ENCODE peak calls at places on chromosomes 3 and 15, in ten cellular contexts. One of them, this sample, is unnamed.

GRCh38 chr3:195101927-195102608 is 168.9 kb downstream of the XXYLT1 start:
- DNase-seq in DND-41: no peak
- DNase-seq in lower lobe of right lung: no peak
- DNase-seq in caudate nucleus: no peak
- DNase-seq in hippocampal formation: no peak
- DNase-seq in foreskin melanocyte: no peak
- DNase-seq in adrenal gland: no peak
- DNase-seq in nephron progenitor cell: no peak
- DNase-seq in activated CD4-positive, CD25-positive, alpha-beta regulatory T cell: no peak
- DNase-seq in GM23248: no peak
- DNase-seq in this sample: no peak

GRCh38 chr3:151008699-151009098 is 36.2 kb upstream of the CLRN1 start:
- DNase-seq in DND-41: no peak
- DNase-seq in lower lobe of right lung: no peak
- DNase-seq in caudate nucleus: no peak
- DNase-seq in hippocampal formation: peak
- DNase-seq in foreskin melanocyte: peak
- DNase-seq in adrenal gland: no peak
- DNase-seq in nephron progenitor cell: no peak
- DNase-seq in activated CD4-positive, CD25-positive, alpha-beta regulatory T cell: no peak
- DNase-seq in GM23248: peak
- DNase-seq in this sample: peak

GRCh38 chr3:144031938-144032337 is 60.3 kb downstream of the DIPK2A start:
- DNase-seq in DND-41: no peak
- DNase-seq in lower lobe of right lung: no peak
- DNase-seq in caudate nucleus: no peak
- DNase-seq in hippocampal formation: peak
- DNase-seq in foreskin melanocyte: peak
- DNase-seq in adrenal gland: peak
- DNase-seq in nephron progenitor cell: no peak
- DNase-seq in activated CD4-positive, CD25-positive, alpha-beta regulatory T cell: no peak
- DNase-seq in GM23248: peak
- DNase-seq in this sample: peak

GRCh38 chr3:87792193-87792531 is 266.6 kb downstream of the CGGBP1 start:
- DNase-seq in DND-41: no peak
- DNase-seq in lower lobe of right lung: no peak
- DNase-seq in caudate nucleus: no peak
- DNase-seq in hippocampal formation: no peak
- DNase-seq in foreskin melanocyte: no peak
- DNase-seq in adrenal gland: no peak
- DNase-seq in nephron progenitor cell: no peak
- DNase-seq in activated CD4-positive, CD25-positive, alpha-beta regulatory T cell: no peak
- DNase-seq in GM23248: no peak
- DNase-seq in this sample: no peak

GRCh38 chr15:65088643-65089021 is 12.1 kb downstream of the KBTBD13 start:
- DNase-seq in DND-41: no peak
- DNase-seq in lower lobe of right lung: no peak
- DNase-seq in caudate nucleus: no peak
- DNase-seq in hippocampal formation: no peak
- DNase-seq in foreskin melanocyte: no peak
- DNase-seq in adrenal gland: no peak
- DNase-seq in nephron progenitor cell: no peak
- DNase-seq in activated CD4-positive, CD25-positive, alpha-beta regulatory T cell: no peak
- DNase-seq in GM23248: no peak
- DNase-seq in this sample: no peak

GRCh38 chr3:76585794-76586392 is 454.0 kb upstream of the ROBO2 start:
- DNase-seq in DND-41: no peak
- DNase-seq in lower lobe of right lung: no peak
- DNase-seq in caudate nucleus: no peak
- DNase-seq in hippocampal formation: no peak
- DNase-seq in foreskin melanocyte: no peak
- DNase-seq in adrenal gland: no peak
- DNase-seq in nephron progenitor cell: no peak
- DNase-seq in activated CD4-positive, CD25-positive, alpha-beta regulatory T cell: no peak
- DNase-seq in GM23248: peak
- DNase-seq in this sample: peak

GRCh38 chr3:194204036-194204792 is 68.3 kb downstream of the HES1 start:
- DNase-seq in DND-41: peak
- DNase-seq in lower lobe of right lung: peak
- DNase-seq in caudate nucleus: no peak
- DNase-seq in hippocampal formation: no peak
- DNase-seq in foreskin melanocyte: no peak
- DNase-seq in adrenal gland: no peak
- DNase-seq in nephron progenitor cell: peak
- DNase-seq in activated CD4-positive, CD25-positive, alpha-beta regulatory T cell: no peak
- DNase-seq in GM23248: no peak
- DNase-seq in this sample: peak

GRCh38 chr3:26460975-26461374 is 161.6 kb upstream of the LRRC3B start:
- DNase-seq in DND-41: no peak
- DNase-seq in lower lobe of right lung: no peak
- DNase-seq in caudate nucleus: no peak
- DNase-seq in hippocampal formation: no peak
- DNase-seq in foreskin melanocyte: no peak
- DNase-seq in adrenal gland: no peak
- DNase-seq in nephron progenitor cell: no peak
- DNase-seq in activated CD4-positive, CD25-positive, alpha-beta regulatory T cell: no peak
- DNase-seq in GM23248: no peak
- DNase-seq in this sample: no peak

GRCh38 chr3:33035596-33035995 is 61.4 kb downstream of the GLB1 start:
- DNase-seq in DND-41: no peak
- DNase-seq in lower lobe of right lung: no peak
- DNase-seq in caudate nucleus: no peak
- DNase-seq in hippocampal formation: no peak
- DNase-seq in foreskin melanocyte: peak
- DNase-seq in adrenal gland: no peak
- DNase-seq in nephron progenitor cell: no peak
- DNase-seq in activated CD4-positive, CD25-positive, alpha-beta regulatory T cell: no peak
- DNase-seq in GM23248: peak
- DNase-seq in this sample: peak

GRCh38 chr3:52704611-52705437 is 767 bp downstream of the GLT8D1 start:
- DNase-seq in DND-41: peak
- DNase-seq in lower lobe of right lung: no peak
- DNase-seq in caudate nucleus: no peak
- DNase-seq in hippocampal formation: no peak
- DNase-seq in foreskin melanocyte: no peak
- DNase-seq in adrenal gland: peak
- DNase-seq in nephron progenitor cell: peak
- DNase-seq in activated CD4-positive, CD25-positive, alpha-beta regulatory T cell: no peak
- DNase-seq in GM23248: peak
- DNase-seq in this sample: peak

GRCh38 chr15:92812271-92812670 is 87.9 kb upstream of the CHD2 start:
- DNase-seq in DND-41: no peak
- DNase-seq in lower lobe of right lung: no peak
- DNase-seq in caudate nucleus: no peak
- DNase-seq in hippocampal formation: no peak
- DNase-seq in foreskin melanocyte: no peak
- DNase-seq in adrenal gland: no peak
- DNase-seq in nephron progenitor cell: no peak
- DNase-seq in activated CD4-positive, CD25-positive, alpha-beta regulatory T cell: no peak
- DNase-seq in GM23248: no peak
- DNase-seq in this sample: peak

GRCh38 chr15:95129589-95129988 is 898.2 kb downstream of the MCTP2 start:
- DNase-seq in DND-41: no peak
- DNase-seq in lower lobe of right lung: peak
- DNase-seq in caudate nucleus: no peak
- DNase-seq in hippocampal formation: no peak
- DNase-seq in foreskin melanocyte: no peak
- DNase-seq in adrenal gland: peak
- DNase-seq in nephron progenitor cell: no peak
- DNase-seq in activated CD4-positive, CD25-positive, alpha-beta regulatory T cell: no peak
- DNase-seq in GM23248: peak
- DNase-seq in this sample: no peak

GRCh38 chr15:87527416-87527815 is 729.1 kb downstream of the NTRK3 start:
- DNase-seq in DND-41: no peak
- DNase-seq in lower lobe of right lung: no peak
- DNase-seq in caudate nucleus: no peak
- DNase-seq in hippocampal formation: no peak
- DNase-seq in foreskin melanocyte: no peak
- DNase-seq in adrenal gland: no peak
- DNase-seq in nephron progenitor cell: no peak
- DNase-seq in activated CD4-positive, CD25-positive, alpha-beta regulatory T cell: no peak
- DNase-seq in GM23248: no peak
- DNase-seq in this sample: peak

GRCh38 chr3:143348486-143349327 is 229.1 kb downstream of the CHST2 start:
- DNase-seq in DND-41: peak
- DNase-seq in lower lobe of right lung: no peak
- DNase-seq in caudate nucleus: no peak
- DNase-seq in hippocampal formation: no peak
- DNase-seq in foreskin melanocyte: no peak
- DNase-seq in adrenal gland: no peak
- DNase-seq in nephron progenitor cell: no peak
- DNase-seq in activated CD4-positive, CD25-positive, alpha-beta regulatory T cell: no peak
- DNase-seq in GM23248: no peak
- DNase-seq in this sample: no peak

GRCh38 chr15:93476491-93477176 is 387.6 kb upstream of the RGMA start:
- DNase-seq in DND-41: no peak
- DNase-seq in lower lobe of right lung: no peak
- DNase-seq in caudate nucleus: no peak
- DNase-seq in hippocampal formation: no peak
- DNase-seq in foreskin melanocyte: no peak
- DNase-seq in adrenal gland: no peak
- DNase-seq in nephron progenitor cell: no peak
- DNase-seq in activated CD4-positive, CD25-positive, alpha-beta regulatory T cell: no peak
- DNase-seq in GM23248: no peak
- DNase-seq in this sample: peak

GRCh38 chr3:194740859-194741486 is 55.3 kb downstream of the FAM43A start:
- DNase-seq in DND-41: no peak
- DNase-seq in lower lobe of right lung: peak
- DNase-seq in caudate nucleus: no peak
- DNase-seq in hippocampal formation: no peak
- DNase-seq in foreskin melanocyte: no peak
- DNase-seq in adrenal gland: no peak
- DNase-seq in nephron progenitor cell: no peak
- DNase-seq in activated CD4-positive, CD25-positive, alpha-beta regulatory T cell: no peak
- DNase-seq in GM23248: no peak
- DNase-seq in this sample: peak

GRCh38 chr15:38555686-38556334 is 8.8 kb downstream of the RASGRP1 start:
- DNase-seq in DND-41: no peak
- DNase-seq in lower lobe of right lung: no peak
- DNase-seq in caudate nucleus: no peak
- DNase-seq in hippocampal formation: no peak
- DNase-seq in foreskin melanocyte: no peak
- DNase-seq in adrenal gland: no peak
- DNase-seq in nephron progenitor cell: no peak
- DNase-seq in activated CD4-positive, CD25-positive, alpha-beta regulatory T cell: no peak
- DNase-seq in GM23248: peak
- DNase-seq in this sample: peak

GRCh38 chr15:34755419-34755773 is 598 bp upstream of the GJD2 start:
- DNase-seq in DND-41: no peak
- DNase-seq in lower lobe of right lung: no peak
- DNase-seq in caudate nucleus: no peak
- DNase-seq in hippocampal formation: no peak
- DNase-seq in foreskin melanocyte: no peak
- DNase-seq in adrenal gland: no peak
- DNase-seq in nephron progenitor cell: no peak
- DNase-seq in activated CD4-positive, CD25-positive, alpha-beta regulatory T cell: no peak
- DNase-seq in GM23248: no peak
- DNase-seq in this sample: no peak

GRCh38 chr3:51715231-51716058 is 8.6 kb downstream of the GRM2 start:
- DNase-seq in DND-41: no peak
- DNase-seq in lower lobe of right lung: no peak
- DNase-seq in caudate nucleus: no peak
- DNase-seq in hippocampal formation: no peak
- DNase-seq in foreskin melanocyte: no peak
- DNase-seq in adrenal gland: no peak
- DNase-seq in nephron progenitor cell: no peak
- DNase-seq in activated CD4-positive, CD25-positive, alpha-beta regulatory T cell: no peak
- DNase-seq in GM23248: no peak
- DNase-seq in this sample: no peak

GRCh38 chr3:151903501-151903991 is 30.1 kb downstream of the SUCNR1 start:
- DNase-seq in DND-41: no peak
- DNase-seq in lower lobe of right lung: no peak
- DNase-seq in caudate nucleus: no peak
- DNase-seq in hippocampal formation: no peak
- DNase-seq in foreskin melanocyte: peak
- DNase-seq in adrenal gland: peak
- DNase-seq in nephron progenitor cell: no peak
- DNase-seq in activated CD4-positive, CD25-positive, alpha-beta regulatory T cell: no peak
- DNase-seq in GM23248: peak
- DNase-seq in this sample: no peak

GRCh38 chr3:51966941-51967383 is 292 bp downstream of the PCBP4 start:
- DNase-seq in DND-41: no peak
- DNase-seq in lower lobe of right lung: no peak
- DNase-seq in caudate nucleus: no peak
- DNase-seq in hippocampal formation: no peak
- DNase-seq in foreskin melanocyte: no peak
- DNase-seq in adrenal gland: no peak
- DNase-seq in nephron progenitor cell: no peak
- DNase-seq in activated CD4-positive, CD25-positive, alpha-beta regulatory T cell: no peak
- DNase-seq in GM23248: no peak
- DNase-seq in this sample: no peak

GRCh38 chr3:175885196-175885766 is 1026.1 kb downstream of the NAALADL2 start:
- DNase-seq in DND-41: no peak
- DNase-seq in lower lobe of right lung: no peak
- DNase-seq in caudate nucleus: no peak
- DNase-seq in hippocampal formation: no peak
- DNase-seq in foreskin melanocyte: no peak
- DNase-seq in adrenal gland: no peak
- DNase-seq in nephron progenitor cell: peak
- DNase-seq in activated CD4-positive, CD25-positive, alpha-beta regulatory T cell: no peak
- DNase-seq in GM23248: no peak
- DNase-seq in this sample: no peak

GRCh38 chr3:122513386-122514122 is 1.2 kb downstream of the KPNA1 start:
- DNase-seq in DND-41: no peak
- DNase-seq in lower lobe of right lung: no peak
- DNase-seq in caudate nucleus: no peak
- DNase-seq in hippocampal formation: no peak
- DNase-seq in foreskin melanocyte: peak
- DNase-seq in adrenal gland: no peak
- DNase-seq in nephron progenitor cell: no peak
- DNase-seq in activated CD4-positive, CD25-positive, alpha-beta regulatory T cell: no peak
- DNase-seq in GM23248: peak
- DNase-seq in this sample: peak

GRCh38 chr15:33109345-33109744 is 85.2 kb downstream of the FMN1 start:
- DNase-seq in DND-41: no peak
- DNase-seq in lower lobe of right lung: no peak
- DNase-seq in caudate nucleus: no peak
- DNase-seq in hippocampal formation: no peak
- DNase-seq in foreskin melanocyte: no peak
- DNase-seq in adrenal gland: no peak
- DNase-seq in nephron progenitor cell: no peak
- DNase-seq in activated CD4-positive, CD25-positive, alpha-beta regulatory T cell: no peak
- DNase-seq in GM23248: no peak
- DNase-seq in this sample: no peak

GRCh38 chr3:109900774-109901173 is 563.4 kb upstream of the DPPA4 start:
- DNase-seq in DND-41: peak
- DNase-seq in lower lobe of right lung: no peak
- DNase-seq in caudate nucleus: no peak
- DNase-seq in hippocampal formation: no peak
- DNase-seq in foreskin melanocyte: no peak
- DNase-seq in adrenal gland: no peak
- DNase-seq in nephron progenitor cell: no peak
- DNase-seq in activated CD4-positive, CD25-positive, alpha-beta regulatory T cell: no peak
- DNase-seq in GM23248: no peak
- DNase-seq in this sample: peak

GRCh38 chr3:66473181-66473580 is 27.6 kb downstream of the LRIG1 start:
- DNase-seq in DND-41: no peak
- DNase-seq in lower lobe of right lung: no peak
- DNase-seq in caudate nucleus: no peak
- DNase-seq in hippocampal formation: no peak
- DNase-seq in foreskin melanocyte: no peak
- DNase-seq in adrenal gland: no peak
- DNase-seq in nephron progenitor cell: no peak
- DNase-seq in activated CD4-positive, CD25-positive, alpha-beta regulatory T cell: no peak
- DNase-seq in GM23248: peak
- DNase-seq in this sample: no peak

GRCh38 chr3:124972457-124972856 is 37.9 kb upstream of the MUC13 start:
- DNase-seq in DND-41: no peak
- DNase-seq in lower lobe of right lung: no peak
- DNase-seq in caudate nucleus: no peak
- DNase-seq in hippocampal formation: no peak
- DNase-seq in foreskin melanocyte: no peak
- DNase-seq in adrenal gland: no peak
- DNase-seq in nephron progenitor cell: no peak
- DNase-seq in activated CD4-positive, CD25-positive, alpha-beta regulatory T cell: no peak
- DNase-seq in GM23248: no peak
- DNase-seq in this sample: no peak

GRCh38 chr3:184512621-184513020 is 49.0 kb upstream of the EPHB3 start:
- DNase-seq in DND-41: no peak
- DNase-seq in lower lobe of right lung: no peak
- DNase-seq in caudate nucleus: no peak
- DNase-seq in hippocampal formation: no peak
- DNase-seq in foreskin melanocyte: no peak
- DNase-seq in adrenal gland: no peak
- DNase-seq in nephron progenitor cell: no peak
- DNase-seq in activated CD4-positive, CD25-positive, alpha-beta regulatory T cell: no peak
- DNase-seq in GM23248: no peak
- DNase-seq in this sample: no peak

This sample was measured in epithelial cell of esophagus.